ENCODE peak calls at places on chromosomes 4 and X, in six cellular contexts. F, Z, Q, C, B and N are unnamed samples.

GRCh38 chr4:73816814-73817213 is 19.7 kb upstream of the CXCL6 start:
- DNase-seq in Q (no peak), B (no peak), Z (no peak), F (no peak), C (no peak), N (no peak)

GRCh38 chr4:26020896-26021295 is 106.9 kb downstream of the SMIM20 start:
- DNase-seq in B (no peak), F (no peak), C (no peak), Z (no peak), Q (no peak), N (no peak)

GRCh38 chr4:92952426-92952825 is 648.7 kb downstream of the GRID2 start:
- DNase-seq in Z (no peak), C (no peak), Q (no peak), F (no peak), B (no peak), N (no peak)

GRCh38 chrX:40950546-40950945 is 134.7 kb upstream of the USP9X start:
- DNase-seq in F (no peak), Z (no peak), Q (no peak), C (no peak), B (no peak), N (no peak)

GRCh38 chr4:109263721-109264120 is 38.7 kb downstream of the COL25A1 start:
- DNase-seq in C (no peak), B (no peak), Q (no peak), F (no peak), Z (no peak), N (no peak)

GRCh38 chr4:825969-826330 is at the start of gene CPLX1:
- DNase-seq in Q (peak; percentile 35), C (no peak), F (no peak), B (no peak), Z (peak; percentile 77), N (no peak)

GRCh38 chrX:151397741-151398070 is 700 bp downstream of the VMA21 start:
- DNase-seq in Z (no peak), F (no peak), B (no peak), Q (no peak), C (no peak), N (no peak)

GRCh38 chrX:21374994-21375794 is 976 bp downstream of the CNKSR2 start:
- DNase-seq in B (no peak), C (peak; percentile 26), Q (no peak), Z (peak; percentile 11), F (peak; percentile 15), N (peak; percentile 42)

GRCh38 chrX:134718329-134719317 is 60.4 kb upstream of the PLAC1 start:
- DNase-seq in Z (peak; percentile 74), B (peak; percentile 32), Q (no peak), F (no peak), C (no peak), N (peak; percentile 69)

GRCh38 chr4:545612-546011 is 30.5 kb downstream of the TMEM271 start:
- DNase-seq in Q (no peak), B (no peak), F (no peak), Z (no peak), C (no peak), N (no peak)

GRCh38 chrX:115058276-115058675 is 40.9 kb upstream of the IL13RA2 start:
- DNase-seq in Q (no peak), Z (no peak), C (no peak), B (no peak), F (no peak), N (no peak)

GRCh38 chr4:86036729-86037128 is 323.1 kb downstream of the MAPK10 start:
- DNase-seq in B (no peak), Q (no peak), C (no peak), F (no peak), Z (no peak), N (no peak)

GRCh38 chr4:119218093-119218492 is 5.6 kb downstream of the USP53 start:
- DNase-seq in Z (no peak), Q (no peak), F (no peak), C (no peak), B (no peak), N (no peak)

GRCh38 chr4:19947349-19947748 is 304.4 kb upstream of the SLIT2 start:
- DNase-seq in F (no peak), C (no peak), Z (no peak), Q (no peak), B (no peak), N (no peak)

GRCh38 chr4:99868126-99868596 is 26.1 kb downstream of the LAMTOR3 start:
- DNase-seq in B (no peak), F (no peak), Z (no peak), C (no peak), Q (no peak), N (no peak)

GRCh38 chr4:107629318-107629717 is 90.7 kb downstream of the PAPSS1 start:
- DNase-seq in Z (no peak), F (no peak), B (no peak), Q (no peak), C (no peak), N (no peak)

GRCh38 chr4:88991746-88992145 is 65.2 kb downstream of the FAM13A start:
- DNase-seq in B (no peak), Z (no peak), Q (no peak), F (no peak), C (no peak), N (no peak)

GRCh38 chr4:55447826-55448225 is 52.1 kb downstream of the TMEM165 start:
- DNase-seq in Z (no peak), C (no peak), B (no peak), F (no peak), Q (no peak), N (no peak)

GRCh38 chrX:39946822-39947221 is 150.9 kb downstream of the BCOR start:
- DNase-seq in C (no peak), Q (no peak), F (no peak), B (no peak), Z (no peak), N (no peak)

GRCh38 chrX:44012484-44013096 is 39.4 kb upstream of the NDP start:
- DNase-seq in F (no peak), Q (peak; percentile 9), C (no peak), B (peak; percentile 88), Z (no peak), N (peak; percentile 63)

GRCh38 chr4:83329521-83330105 is 5.0 kb downstream of the HPSE start:
- DNase-seq in F (no peak), C (no peak), B (peak; percentile 27), Z (no peak), Q (no peak), N (no peak)

GRCh38 chrX:625137-625691 is 5.4 kb upstream of the SHOX start:
- DNase-seq in B (no peak), Q (no peak), C (no peak), Z (no peak), F (no peak), N (no peak)

GRCh38 chrX:115616943-115617563 is 56.1 kb downstream of the PLS3 start:
- DNase-seq in Z (no peak), F (no peak), C (no peak), B (no peak), Q (no peak), N (no peak)

GRCh38 chrX:12949927-12950656 is 24.8 kb upstream of the TMSB4X start:
- DNase-seq in Z (no peak), B (peak; percentile 87), Q (peak; percentile 89), C (no peak), F (peak; percentile 72), N (peak; percentile 83)

GRCh38 chr4:125956281-125956680 is 641.5 kb downstream of the FAT4 start:
- DNase-seq in Q (no peak), C (no peak), Z (no peak), B (no peak), F (no peak), N (no peak)

GRCh38 chr4:14168919-14169318 is 541.4 kb upstream of the BOD1L1 start:
- DNase-seq in C (no peak), B (no peak), F (no peak), Z (no peak), Q (peak; percentile 23), N (no peak)

DNA sequence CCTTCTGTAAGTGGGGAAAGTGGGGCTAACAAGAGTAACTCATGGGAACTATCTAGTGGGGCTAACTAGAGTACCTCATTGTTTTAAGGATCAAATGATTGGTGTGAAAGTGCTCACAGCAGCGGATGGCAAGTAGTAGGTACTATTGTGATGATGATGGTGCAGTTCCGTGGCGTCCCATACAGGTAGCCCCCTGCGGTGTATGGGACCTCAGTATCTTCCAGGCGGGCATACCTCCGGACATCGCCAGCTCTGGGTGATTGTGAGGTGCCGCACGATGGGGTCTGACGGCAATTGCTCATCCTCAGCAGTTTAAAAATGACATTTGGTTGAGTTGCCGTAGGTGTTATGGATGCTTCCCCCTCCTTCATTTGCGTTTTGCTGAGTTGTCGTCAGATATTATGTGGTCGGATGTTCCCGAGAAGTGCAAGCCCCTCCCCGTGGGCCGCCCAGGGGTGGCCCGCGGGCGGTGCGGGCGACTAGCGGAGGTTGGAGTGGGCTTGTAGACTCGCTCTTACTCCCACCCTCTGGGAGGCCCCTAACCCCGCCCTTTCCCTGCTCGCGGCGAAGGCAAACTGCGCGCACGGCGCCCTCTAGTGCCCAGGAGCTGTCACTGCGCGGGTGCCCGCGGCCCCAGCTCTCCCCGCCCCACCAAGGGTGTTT is 18.3 kb upstream of the GPR101 start:
- DNase-seq in Q (peak; percentile 61), F (peak; percentile 68), B (peak; percentile 47), C (peak; percentile 67), Z (peak; percentile 71), N (peak; percentile 62)
- TF ChIP-seq CTCF in Q (peak; percentile 45), F (no peak), B (peak; percentile 35), C (peak; percentile 80), Z (peak; percentile 89), N (peak; percentile 58)

GRCh38 chr4:139655116-139655515 is 10.5 kb upstream of the MGST2 start:
- DNase-seq in B (peak; percentile 19), Q (no peak), F (no peak), Z (peak; percentile 71), C (no peak), N (no peak)
- TF ChIP-seq CTCF in B (peak; percentile 24), Q (no peak), F (no peak), Z (peak; percentile 76), C (peak; percentile 45), N (peak; percentile 27)

DNA sequence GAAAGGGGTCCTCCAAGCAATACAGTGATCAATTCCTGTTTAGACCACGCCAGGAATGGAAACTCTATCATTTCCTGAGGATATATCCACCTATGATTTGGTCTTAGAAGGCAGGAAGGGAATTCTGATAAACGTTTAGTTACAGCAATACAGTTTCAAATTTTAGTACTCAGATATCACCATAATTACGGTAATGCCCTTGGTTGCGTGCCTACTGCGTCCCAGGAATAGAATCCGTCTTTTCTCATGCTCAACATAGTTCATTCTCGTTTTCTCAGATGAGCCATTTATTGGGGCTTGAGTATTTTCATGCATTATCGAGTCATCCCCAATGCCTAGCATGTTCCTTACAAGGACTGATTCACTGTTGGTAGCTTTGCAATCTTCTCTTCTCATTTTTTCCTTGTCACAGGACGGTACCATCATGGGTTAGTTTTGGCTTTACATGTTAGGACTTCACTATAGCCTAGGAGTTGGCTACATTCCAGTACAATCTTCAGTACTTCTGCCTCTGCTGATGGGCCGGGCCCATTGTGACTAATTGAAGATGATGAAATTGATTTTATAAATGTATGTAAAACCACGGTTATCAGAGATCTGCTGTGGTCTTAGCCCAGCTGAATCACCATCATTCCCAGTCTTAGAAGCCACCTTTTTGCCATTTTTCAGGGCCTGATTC is 4.4 kb upstream of the PRKX start:
- DNase-seq in B (no peak), C (no peak), F (no peak), Q (no peak), Z (no peak), N (no peak)
- TF ChIP-seq CTCF in B (no peak), C (no peak), F (no peak), Q (no peak), Z (no peak), N (no peak)

DNA sequence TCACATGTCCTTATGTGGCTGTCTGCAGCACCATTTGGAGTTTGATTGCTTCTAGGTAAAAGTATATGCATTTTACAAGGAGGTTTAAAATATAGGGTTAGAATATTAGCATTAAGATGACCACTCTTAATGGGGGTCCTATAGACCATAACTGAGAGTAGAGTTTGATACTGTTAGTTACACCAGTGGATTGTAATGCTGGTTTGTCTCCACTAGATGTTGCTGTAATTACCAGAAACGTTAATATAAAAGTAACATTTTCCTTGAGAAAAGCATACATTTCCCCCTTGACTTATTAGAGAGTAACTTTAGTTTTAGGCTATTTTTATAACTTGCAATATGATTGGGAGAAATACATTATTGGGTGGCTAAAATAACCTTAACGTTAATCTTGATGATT is 93.0 kb downstream of the ZXDA start:
- DNase-seq in F (no peak), C (no peak), Q (no peak), Z (no peak), B (no peak), N (no peak)
- TF ChIP-seq CTCF in F (no peak), C (peak; percentile 31), Q (no peak), Z (no peak), B (no peak), N (peak; percentile 46)